ENCODE peak calls at places on chromosomes 12 and 14, in eight cellular contexts. N is aorta, Z is sigmoid colon, F is tibial nerve, B is heart right ventricle, D is upper lobe of right lung, I is mammary epithelial cell, K is pancreas. J is an unnamed sample. For H3K27me3 and H3K9me3, the result is how much of the 10 kb centered on the place peaks cover.

GRCh38 chr12:120640840-120641833 is 711 bp downstream of the CABP1 start:
- DNase-seq in N (peak), Z (no peak), F (no peak), B (peak), D (peak), I (peak), K (peak), J (peak)

GRCh38 chr12:25552681-25553080 is 402 bp downstream of the LMNTD1 start:
- DNase-seq in N (no peak), Z (no peak), F (no peak), B (no peak), D (no peak), I (no peak), K (no peak), J (no peak)

GRCh38 chr12:6076340-6076739 is 48.1 kb downstream of the VWF start:
- DNase-seq in N (no peak), Z (no peak), F (no peak), B (no peak), D (no peak), I (no peak), K (no peak), J (no peak)

GRCh38 chr14:100611811-100612480 is 24.7 kb upstream of the BEGAIN start:
- DNase-seq in N (no peak), Z (peak), F (no peak), B (no peak), D (peak), I (no peak), K (no peak), J (no peak)

GRCh38 chr14:85531141-85531593 is 1.2 kb downstream of the FLRT2 start:
- DNase-seq in N (peak), Z (peak), F (peak), B (peak), D (peak), I (peak), K (peak), J (no peak)

GRCh38 chr14:61077946-61078738 is 97.1 kb downstream of the SLC38A6 start:
- DNase-seq in N (no peak), Z (no peak), F (no peak), B (no peak), D (no peak), I (peak), K (no peak), J (no peak)

GRCh38 chr14:99576761-99577705 is 27.0 kb downstream of the CCDC85C start:
- DNase-seq in N (no peak), Z (no peak), F (no peak), B (no peak), D (no peak), I (no peak), K (no peak), J (no peak)

GRCh38 chr14:25003537-25003936 is 46.4 kb downstream of the STXBP6 start:
- DNase-seq in N (no peak), Z (no peak), F (no peak), B (no peak), D (no peak), I (peak), K (no peak), J (no peak)

GRCh38 chr14:104746071-104746545 is 6.8 kb upstream of the SIVA1 start:
- DNase-seq in N (no peak), Z (no peak), F (no peak), B (no peak), D (no peak), I (no peak), K (no peak), J (no peak)

GRCh38 chr12:6606331-6607131 is 648 bp downstream of the CHD4 start:
- DNase-seq in N (peak), Z (peak), F (peak), B (peak), D (peak), I (peak), K (peak), J (peak)

GRCh38 chr12:26678697-26679660 is 154.0 kb downstream of the ITPR2 start:
- DNase-seq in N (no peak), Z (no peak), F (no peak), B (no peak), D (no peak), I (no peak), K (no peak), J (no peak)

GRCh38 chr14:101873401-101873800 is 91.0 kb upstream of the DYNC1H1 start:
- DNase-seq in N (no peak), Z (no peak), F (no peak), B (no peak), D (no peak), I (no peak), K (no peak), J (no peak)

GRCh38 chr12:104973250-104973649 is 12.9 kb upstream of the NOPCHAP1 start:
- DNase-seq in N (no peak), Z (no peak), F (no peak), B (no peak), D (no peak), I (peak), K (no peak), J (no peak)

GRCh38 chr12:52352951-52353350 is 14.3 kb downstream of the KRT85 start:
- DNase-seq in N (no peak), Z (no peak), F (no peak), B (no peak), D (no peak), I (no peak), K (no peak), J (no peak)

GRCh38 chr12:103771466-103771865 is 69.6 kb downstream of the NT5DC3 start:
- DNase-seq in N (no peak), Z (peak), F (no peak), B (no peak), D (no peak), I (no peak), K (peak), J (no peak)

GRCh38 chr12:121767525-121768016 is 25.9 kb downstream of the RHOF start:
- DNase-seq in N (peak), Z (peak), F (peak), B (peak), D (no peak), I (no peak), K (no peak), J (no peak)

GRCh38 chr12:19025582-19025981 is 104.0 kb upstream of the PLEKHA5 start:
- DNase-seq in N (no peak), Z (no peak), F (no peak), B (no peak), D (no peak), I (no peak), K (no peak), J (no peak)

GRCh38 chr14:69573205-69573840 is 1.3 kb downstream of the CCDC177 start:
- DNase-seq in N (no peak), Z (no peak), F (no peak), B (no peak), D (peak), I (no peak), K (no peak), J (no peak)

GRCh38 chr14:69572634-69573135 is 2.0 kb downstream of the CCDC177 start:
- DNase-seq in N (no peak), Z (no peak), F (no peak), B (no peak), D (peak), I (no peak), K (no peak), J (no peak)

GRCh38 chr14:69574266-69574953 is at the start of gene CCDC177:
- DNase-seq in N (peak), Z (no peak), F (no peak), B (peak), D (peak), I (peak), K (peak), J (peak)

GRCh38 chr14:69573841-69574265 is 818 bp downstream of the CCDC177 start:
- DNase-seq in N (no peak), Z (no peak), F (no peak), B (no peak), D (no peak), I (no peak), K (no peak), J (no peak)

DNA sequence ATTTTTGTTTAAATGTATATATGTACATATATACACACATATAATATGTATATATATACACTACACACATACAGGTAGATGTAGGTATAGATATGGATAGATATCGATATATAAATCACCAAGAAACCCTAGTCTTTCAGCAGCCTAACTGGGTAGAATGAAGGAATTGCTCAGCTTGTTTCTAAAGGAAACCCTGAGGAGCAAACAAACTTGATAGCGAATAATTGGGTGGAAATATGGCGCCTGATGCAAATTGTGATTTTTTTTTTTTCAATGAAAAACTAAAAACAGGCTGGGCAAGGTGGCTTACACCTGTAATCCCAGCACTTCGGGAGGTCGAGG is 254 bp upstream of the CCDC177 start:
- DNase-seq in N (no peak), Z (no peak), F (no peak), B (no peak), D (no peak), I (no peak), K (no peak), J (no peak)
- H3K27me3 ChIP-seq in N (under half), Z (under half), F (under half), B (half or more), D (half or more), I (under half), K (under half), J (under half)

GRCh38 chr12:132942611-132943010 is 13.5 kb downstream of the ZNF605 start:
- DNase-seq in N (no peak), Z (no peak), F (no peak), B (no peak), D (no peak), I (no peak), K (no peak), J (no peak)
- H3K9me3 ChIP-seq in N (under half), Z (under half), F (half or more), B (under half), D (half or more), I (under half), K (under half), J (under half)

GRCh38 chr12:23949212-23950010 is at the start of gene SOX5:
- DNase-seq in N (peak), Z (peak), F (peak), B (peak), D (peak), I (no peak), K (peak), J (no peak)
- H3K27me3 ChIP-seq in N (under half), Z (under half), F (under half), B (under half), D (under half), I (under half), K (under half), J (under half)

DNA sequence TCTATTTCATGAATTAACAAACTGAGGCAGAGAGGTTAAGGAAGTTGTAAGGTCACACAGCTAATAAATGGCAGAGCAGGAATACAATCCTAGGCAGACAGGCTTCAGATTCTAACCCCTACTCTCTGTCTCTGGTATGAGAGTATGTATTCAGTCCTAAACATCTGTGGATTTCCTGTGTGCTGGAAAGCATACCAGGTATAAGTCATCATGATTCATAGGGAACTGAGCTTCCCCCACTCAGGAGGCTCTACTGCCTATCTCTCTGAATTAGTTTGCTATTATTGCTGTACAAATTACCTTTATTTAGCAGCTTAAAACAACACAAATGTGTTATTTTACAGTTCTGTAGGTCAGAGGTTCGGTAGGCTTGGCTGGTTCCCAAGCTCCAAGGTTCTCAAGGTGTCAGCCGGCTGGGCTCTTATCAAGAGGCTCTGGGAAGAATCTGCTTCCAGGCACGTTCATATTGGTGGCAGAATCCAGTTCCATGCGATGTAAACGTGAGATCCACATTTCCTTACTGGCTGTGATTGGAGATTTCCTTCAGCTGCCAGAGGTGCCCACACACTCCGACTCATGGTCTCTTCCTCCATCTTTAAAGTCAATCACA is 509.2 kb downstream of the GALC start:
- DNase-seq in N (no peak), Z (no peak), F (no peak), B (no peak), D (no peak), I (peak), K (no peak), J (no peak)
- H3K9me3 ChIP-seq in N (under half), Z (under half), F (under half), B (under half), D (under half), I (under half), K (under half), J (under half)

DNA sequence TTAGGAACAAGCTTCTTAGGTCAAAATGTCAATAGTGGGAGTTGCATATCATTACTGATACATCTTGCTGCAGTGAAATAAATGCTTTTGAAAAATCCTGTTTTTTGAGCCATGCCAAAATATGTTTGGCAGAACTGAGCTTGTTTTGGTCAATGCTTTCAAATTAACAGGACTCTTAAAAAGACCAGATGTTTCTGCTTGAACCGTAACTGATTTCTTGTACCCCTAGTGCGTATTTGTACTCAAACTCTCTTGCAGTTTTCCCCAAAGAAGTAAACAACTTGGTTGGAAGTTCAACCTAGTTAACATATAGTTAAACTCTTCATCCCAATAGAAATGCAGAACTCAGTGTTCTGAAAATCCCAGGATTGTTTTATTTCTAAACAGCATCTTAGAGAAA is 3.4 kb downstream of the TRHDE start:
- DNase-seq in N (no peak), Z (no peak), F (no peak), B (no peak), D (no peak), I (no peak), K (no peak), J (no peak)
- H3K27me3 ChIP-seq in N (under half), Z (under half), F (under half), B (half or more), D (under half), I (under half), K (under half), J (under half)

GRCh38 chr12:108966378-108967151 is 54.3 kb downstream of the SVOP start:
- DNase-seq in N (no peak), Z (no peak), F (no peak), B (peak), D (no peak), I (no peak), K (no peak), J (no peak)

GRCh38 chr12:108964391-108965166 is 56.3 kb downstream of the SVOP start:
- DNase-seq in N (no peak), Z (no peak), F (no peak), B (no peak), D (no peak), I (no peak), K (no peak), J (no peak)

GRCh38 chr12:108967869-108968540 is 52.9 kb downstream of the SVOP start:
- DNase-seq in N (no peak), Z (no peak), F (no peak), B (no peak), D (no peak), I (peak), K (no peak), J (no peak)

GRCh38 chr12:108959748-108960655 is 60.9 kb downstream of the SVOP start:
- DNase-seq in N (no peak), Z (no peak), F (no peak), B (no peak), D (no peak), I (no peak), K (no peak), J (no peak)

GRCh38 chr12:108962256-108962655 is 58.6 kb downstream of the SVOP start:
- DNase-seq in N (no peak), Z (no peak), F (no peak), B (no peak), D (no peak), I (no peak), K (no peak), J (no peak)
- H3K9me3 ChIP-seq in N (under half), Z (under half), F (under half), B (under half), D (under half), I (under half), K (under half), J (under half)

GRCh38 chr12:5040368-5040767 is 3.3 kb upstream of the KCNA5 start:
- DNase-seq in N (no peak), Z (no peak), F (no peak), B (no peak), D (no peak), I (no peak), K (no peak), J (no peak)
- H3K27me3 ChIP-seq in N (under half), Z (under half), F (under half), B (under half), D (under half), I (under half), K (under half), J (under half)

GRCh38 chr12:34289431-34290190 is 267.3 kb downstream of the ALG10 start:
- DNase-seq in N (peak), Z (peak), F (peak), B (no peak), D (peak), I (no peak), K (no peak), J (no peak)

GRCh38 chr12:34292736-34293625 is 270.7 kb downstream of the ALG10 start:
- DNase-seq in N (peak), Z (peak), F (no peak), B (peak), D (peak), I (no peak), K (no peak), J (no peak)

GRCh38 chr12:34291426-34291901 is 269.2 kb downstream of the ALG10 start:
- DNase-seq in N (peak), Z (peak), F (peak), B (no peak), D (no peak), I (no peak), K (no peak), J (no peak)

GRCh38 chr12:34290191-34290995 is 268.1 kb downstream of the ALG10 start:
- DNase-seq in N (peak), Z (peak), F (no peak), B (no peak), D (peak), I (no peak), K (no peak), J (no peak)

DNA sequence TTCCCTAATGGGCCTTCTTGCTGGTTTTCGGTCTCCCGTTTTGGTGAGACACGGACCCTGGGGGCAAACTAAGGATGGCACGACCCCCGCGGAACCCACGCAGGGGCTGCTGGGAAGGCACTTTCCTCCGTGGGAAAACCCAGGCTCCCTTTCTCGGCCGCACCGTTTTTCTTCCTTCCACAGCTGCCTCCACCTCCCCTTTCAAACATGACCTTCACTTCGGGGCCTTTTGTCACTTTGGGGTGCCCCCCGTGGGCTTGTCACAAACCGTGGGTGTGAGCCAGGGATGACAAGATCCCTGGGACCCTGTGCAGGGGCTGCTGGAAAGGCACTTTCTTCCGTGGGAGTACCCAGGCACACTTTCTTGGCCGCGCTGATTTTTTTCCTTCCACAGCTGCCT is 268.7 kb downstream of the ALG10 start:
- DNase-seq in N (peak), Z (peak), F (peak), B (peak), D (peak), I (no peak), K (no peak), J (no peak)
- H3K9me3 ChIP-seq in N (under half), Z (under half), F (under half), B (under half), D (under half), I (half or more), K (under half), J (under half)

DNA sequence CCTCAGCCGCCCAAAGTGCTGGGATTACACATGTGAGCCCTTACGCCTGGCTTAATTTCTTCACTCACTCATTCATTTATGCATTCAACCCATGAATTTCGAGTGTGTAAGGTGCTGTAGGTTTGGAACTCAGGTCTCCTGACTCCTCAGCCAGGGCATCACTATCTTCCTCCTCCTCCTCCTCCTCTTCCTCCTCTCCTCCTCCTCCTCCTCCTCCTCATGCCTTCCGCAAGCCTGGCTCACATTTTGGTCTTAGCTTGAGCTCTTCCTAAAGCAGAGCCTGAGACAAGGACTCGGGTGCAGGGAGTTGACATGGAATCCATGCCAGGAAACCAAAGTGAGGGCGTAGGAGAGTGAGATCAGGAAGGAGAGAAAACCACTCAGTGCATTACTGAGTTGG is 20.8 kb upstream of the CHGA start:
- DNase-seq in N (no peak), Z (no peak), F (no peak), B (no peak), D (no peak), I (no peak), K (no peak), J (no peak)
- H3K27me3 ChIP-seq in N (under half), Z (under half), F (under half), B (under half), D (under half), I (under half), K (under half), J (under half)

GRCh38 chr12:132967736-132968135 is 11.6 kb upstream of the ZNF605 start:
- DNase-seq in N (no peak), Z (no peak), F (no peak), B (no peak), D (no peak), I (no peak), K (no peak), J (no peak)
- H3K9me3 ChIP-seq in N (under half), Z (under half), F (under half), B (under half), D (under half), I (under half), K (under half), J (under half)

J was measured in CD4-positive, alpha-beta memory T cell.